ENCODE peak calls at places on chromosomes 13 and 19, in seven cellular contexts. One of them, this sample, is unnamed.

GRCh38 chr13:99863789-99864626 is 107.6 kb downstream of the ZIC5 start:
- DNase-seq in GM23248: no peak
- DNase-seq in neural progenitor cell: no peak
- DNase-seq in OCI-LY7: no peak
- DNase-seq in GM23338: no peak
- DNase-seq in HCT116: no peak
- DNase-seq in PC-3: no peak
- DNase-seq in this sample: no peak

GRCh38 chr19:2087621-2088100 is 8.5 kb downstream of the MOB3A start:
- DNase-seq in GM23248: no peak
- DNase-seq in neural progenitor cell: no peak
- DNase-seq in OCI-LY7: peak
- DNase-seq in GM23338: no peak
- DNase-seq in HCT116: no peak
- DNase-seq in PC-3: no peak
- DNase-seq in this sample: no peak

GRCh38 chr19:57103573-57104277 is 16.1 kb upstream of the USP29 start:
- DNase-seq in GM23248: peak
- DNase-seq in neural progenitor cell: peak
- DNase-seq in OCI-LY7: peak
- DNase-seq in GM23338: peak
- DNase-seq in HCT116: peak
- DNase-seq in PC-3: peak
- DNase-seq in this sample: peak

GRCh38 chr19:40341601-40342482 is 6.4 kb downstream of the C19orf47 start:
- DNase-seq in GM23248: peak
- DNase-seq in neural progenitor cell: no peak
- DNase-seq in OCI-LY7: no peak
- DNase-seq in GM23338: no peak
- DNase-seq in HCT116: no peak
- DNase-seq in PC-3: no peak
- DNase-seq in this sample: no peak

GRCh38 chr19:15934332-15935078 is at the start of gene CYP4F11:
- DNase-seq in GM23248: no peak
- DNase-seq in neural progenitor cell: no peak
- DNase-seq in OCI-LY7: peak
- DNase-seq in GM23338: no peak
- DNase-seq in HCT116: peak
- DNase-seq in PC-3: peak
- DNase-seq in this sample: no peak

GRCh38 chr19:35757231-35757748 is 461 bp upstream of the HSPB6 start:
- DNase-seq in GM23248: peak
- DNase-seq in neural progenitor cell: peak
- DNase-seq in OCI-LY7: no peak
- DNase-seq in GM23338: peak
- DNase-seq in HCT116: no peak
- DNase-seq in PC-3: peak
- DNase-seq in this sample: peak

GRCh38 chr13:109207618-109208017 is 578.2 kb downstream of the MYO16 start:
- DNase-seq in GM23248: no peak
- DNase-seq in neural progenitor cell: no peak
- DNase-seq in OCI-LY7: no peak
- DNase-seq in GM23338: no peak
- DNase-seq in HCT116: no peak
- DNase-seq in PC-3: no peak
- DNase-seq in this sample: no peak

GRCh38 chr19:13981021-13981420 is 25.1 kb downstream of the RFX1 start:
- DNase-seq in GM23248: no peak
- DNase-seq in neural progenitor cell: no peak
- DNase-seq in OCI-LY7: no peak
- DNase-seq in GM23338: no peak
- DNase-seq in HCT116: no peak
- DNase-seq in PC-3: no peak
- DNase-seq in this sample: no peak

GRCh38 chr13:53783466-53783865 is 754.9 kb downstream of the OLFM4 start:
- DNase-seq in GM23248: no peak
- DNase-seq in neural progenitor cell: no peak
- DNase-seq in OCI-LY7: no peak
- DNase-seq in GM23338: no peak
- DNase-seq in HCT116: no peak
- DNase-seq in PC-3: no peak
- DNase-seq in this sample: peak

GRCh38 chr19:37813340-37813739 is 34.0 kb upstream of the ZNF573 start:
- DNase-seq in GM23248: no peak
- DNase-seq in neural progenitor cell: no peak
- DNase-seq in OCI-LY7: no peak
- DNase-seq in GM23338: peak
- DNase-seq in HCT116: no peak
- DNase-seq in PC-3: no peak
- DNase-seq in this sample: no peak

GRCh38 chr19:2343289-2343982 is 15.0 kb downstream of the SPPL2B start:
- DNase-seq in GM23248: no peak
- DNase-seq in neural progenitor cell: no peak
- DNase-seq in OCI-LY7: no peak
- DNase-seq in GM23338: no peak
- DNase-seq in HCT116: no peak
- DNase-seq in PC-3: no peak
- DNase-seq in this sample: no peak

GRCh38 chr13:45316210-45316799 is 24.7 kb downstream of the TPT1 start:
- DNase-seq in GM23248: no peak
- DNase-seq in neural progenitor cell: no peak
- DNase-seq in OCI-LY7: no peak
- DNase-seq in GM23338: no peak
- DNase-seq in HCT116: no peak
- DNase-seq in PC-3: no peak
- DNase-seq in this sample: no peak

GRCh38 chr19:14944456-14944855 is 3.2 kb downstream of the OR7C2 start:
- DNase-seq in GM23248: no peak
- DNase-seq in neural progenitor cell: no peak
- DNase-seq in OCI-LY7: no peak
- DNase-seq in GM23338: no peak
- DNase-seq in HCT116: no peak
- DNase-seq in PC-3: no peak
- DNase-seq in this sample: no peak

GRCh38 chr13:72726721-72727416 is 560 bp downstream of the MZT1 start:
- DNase-seq in GM23248: peak
- DNase-seq in neural progenitor cell: peak
- DNase-seq in OCI-LY7: peak
- DNase-seq in GM23338: peak
- DNase-seq in HCT116: peak
- DNase-seq in PC-3: peak
- DNase-seq in this sample: peak

GRCh38 chr13:52377898-52378297 is 28.1 kb downstream of the THSD1 start:
- DNase-seq in GM23248: no peak
- DNase-seq in neural progenitor cell: no peak
- DNase-seq in OCI-LY7: no peak
- DNase-seq in GM23338: no peak
- DNase-seq in HCT116: no peak
- DNase-seq in PC-3: no peak
- DNase-seq in this sample: no peak

GRCh38 chr19:29271341-29271740 is 58.4 kb upstream of the UQCRFS1 start:
- DNase-seq in GM23248: no peak
- DNase-seq in neural progenitor cell: no peak
- DNase-seq in OCI-LY7: no peak
- DNase-seq in GM23338: no peak
- DNase-seq in HCT116: no peak
- DNase-seq in PC-3: no peak
- DNase-seq in this sample: no peak

GRCh38 chr19:17749912-17750317 is 1.4 kb upstream of the FCHO1 start:
- DNase-seq in GM23248: peak
- DNase-seq in neural progenitor cell: no peak
- DNase-seq in OCI-LY7: peak
- DNase-seq in GM23338: no peak
- DNase-seq in HCT116: no peak
- DNase-seq in PC-3: no peak
- DNase-seq in this sample: no peak

DNA sequence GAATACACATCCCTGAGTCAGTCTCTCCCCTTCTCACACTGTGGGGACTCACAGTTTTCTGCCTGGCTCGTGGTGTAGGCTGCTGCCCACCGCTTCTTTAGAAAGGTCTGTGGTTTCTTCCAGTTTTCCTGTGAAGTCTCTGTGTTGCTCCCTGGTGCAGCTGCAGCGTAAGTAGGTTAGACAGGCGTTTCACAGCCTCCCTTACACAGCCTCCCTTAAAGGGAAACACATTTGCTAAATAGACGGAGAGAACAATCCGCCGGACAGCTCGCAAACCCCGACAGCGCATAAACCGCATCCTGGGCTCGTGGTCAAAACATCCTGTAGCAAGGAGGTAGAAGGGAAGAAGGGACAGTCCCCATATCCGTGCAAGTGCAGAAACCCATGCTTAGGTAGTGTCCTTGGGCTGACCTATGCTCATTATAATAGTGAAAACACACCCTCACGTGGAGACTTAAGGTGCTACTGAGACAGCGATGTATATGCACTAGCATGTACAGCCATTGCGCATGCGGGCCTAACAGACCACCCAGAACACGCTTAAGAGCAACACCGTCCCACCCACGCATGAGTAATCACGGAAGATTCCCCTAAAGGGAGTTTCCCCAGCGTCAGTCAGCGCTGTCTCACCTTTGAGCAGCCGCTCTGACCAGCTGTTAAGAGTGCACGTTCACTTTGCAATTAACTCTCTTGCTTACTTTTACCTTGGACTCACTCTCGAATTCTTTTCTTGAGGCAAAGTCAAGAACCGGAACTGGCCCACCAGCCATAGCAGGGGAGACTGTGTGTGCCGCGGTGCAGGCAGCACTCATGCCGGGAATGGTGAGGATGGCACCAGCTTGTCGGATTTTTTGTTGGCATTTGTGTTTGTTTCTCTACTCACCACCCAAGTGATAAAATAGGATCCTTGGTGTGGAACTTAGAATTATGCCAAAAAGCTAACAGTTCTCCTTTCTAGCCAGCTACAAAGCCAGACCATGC is 16.6 kb downstream of the SIGLEC8 start:
- DNase-seq in GM23248: no peak
- DNase-seq in neural progenitor cell: no peak
- DNase-seq in OCI-LY7: peak
- DNase-seq in GM23338: no peak
- DNase-seq in HCT116: no peak
- DNase-seq in PC-3: peak
- DNase-seq in this sample: no peak
- H3K4me3 ChIP-seq in GM23248: no peak
- H3K4me3 ChIP-seq in neural progenitor cell: no peak
- H3K4me3 ChIP-seq in OCI-LY7: peak
- H3K4me3 ChIP-seq in GM23338: no peak
- H3K4me3 ChIP-seq in HCT116: peak
- H3K4me3 ChIP-seq in PC-3: peak
- H3K4me3 ChIP-seq in this sample: no peak

GRCh38 chr19:3501780-3502179 is 1.3 kb upstream of the DOHH start:
- DNase-seq in GM23248: no peak
- DNase-seq in neural progenitor cell: no peak
- DNase-seq in OCI-LY7: no peak
- DNase-seq in GM23338: no peak
- DNase-seq in HCT116: no peak
- DNase-seq in PC-3: no peak
- DNase-seq in this sample: no peak
- TF ChIP-seq EZH2phosphoT487 in GM23248: no peak
- TF ChIP-seq EZH2phosphoT487 in neural progenitor cell: no peak
- TF ChIP-seq EZH2phosphoT487 in OCI-LY7: no peak
- TF ChIP-seq EZH2phosphoT487 in GM23338: no peak
- TF ChIP-seq EZH2phosphoT487 in HCT116: no peak
- TF ChIP-seq EZH2phosphoT487 in PC-3: no peak
- TF ChIP-seq EZH2phosphoT487 in this sample: no peak

DNA sequence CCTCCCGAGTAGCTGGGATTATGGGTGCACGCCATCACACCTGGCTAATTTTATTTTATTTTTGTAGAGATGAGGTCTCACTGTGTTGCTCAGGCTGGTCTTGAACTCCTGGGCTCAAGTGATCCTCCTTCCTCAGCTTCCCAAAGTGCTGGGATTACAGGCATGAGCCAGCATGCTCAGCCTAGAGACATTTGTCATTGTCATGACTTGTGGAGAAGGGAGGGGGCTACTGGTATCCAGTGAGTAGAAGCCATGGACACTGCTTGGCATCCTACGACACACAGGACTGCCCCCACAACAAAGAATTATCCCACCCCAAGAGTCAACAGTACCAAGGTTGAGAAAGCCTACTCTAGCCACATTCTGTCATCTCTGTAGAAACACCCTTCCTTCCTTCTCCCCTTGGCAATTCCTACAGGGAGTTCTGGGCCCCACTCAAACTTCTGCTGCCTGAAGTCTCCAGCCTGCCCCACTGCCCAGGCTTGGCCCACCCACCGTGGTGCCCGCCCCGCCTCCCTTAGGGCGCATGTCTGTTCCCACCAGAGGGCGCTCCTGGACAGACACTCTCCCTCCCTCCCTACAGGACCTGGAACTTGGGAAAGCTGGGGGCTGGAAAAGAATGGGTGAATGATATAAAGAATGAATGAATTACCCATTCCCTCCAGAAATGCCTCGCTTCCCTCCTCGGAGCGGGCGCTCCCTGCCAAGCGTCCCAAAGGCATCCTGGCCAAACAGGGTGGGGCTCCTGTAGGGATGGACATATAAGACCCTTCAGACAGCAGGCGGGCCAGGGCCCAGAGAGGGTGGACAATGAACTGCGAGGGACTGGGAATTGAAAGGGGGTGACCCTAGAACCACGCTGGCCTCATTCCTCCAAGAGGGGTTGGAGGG is 5.5 kb upstream of the EMP3 start:
- DNase-seq in GM23248: peak
- DNase-seq in neural progenitor cell: peak
- DNase-seq in OCI-LY7: peak
- DNase-seq in GM23338: peak
- DNase-seq in HCT116: peak
- DNase-seq in PC-3: peak
- DNase-seq in this sample: peak
- H3K4me3 ChIP-seq in GM23248: no peak
- H3K4me3 ChIP-seq in neural progenitor cell: no peak
- H3K4me3 ChIP-seq in OCI-LY7: peak
- H3K4me3 ChIP-seq in GM23338: peak
- H3K4me3 ChIP-seq in HCT116: peak
- H3K4me3 ChIP-seq in PC-3: no peak
- H3K4me3 ChIP-seq in this sample: no peak

GRCh38 chr19:55147408-55148251 is 1.4 kb downstream of the TNNT1 start:
- DNase-seq in GM23248: no peak
- DNase-seq in neural progenitor cell: peak
- DNase-seq in OCI-LY7: no peak
- DNase-seq in GM23338: peak
- DNase-seq in HCT116: no peak
- DNase-seq in PC-3: peak
- DNase-seq in this sample: no peak

GRCh38 chr19:55145241-55145640 is 3.8 kb downstream of the TNNT1 start:
- DNase-seq in GM23248: no peak
- DNase-seq in neural progenitor cell: no peak
- DNase-seq in OCI-LY7: no peak
- DNase-seq in GM23338: no peak
- DNase-seq in HCT116: no peak
- DNase-seq in PC-3: no peak
- DNase-seq in this sample: no peak

GRCh38 chr19:55146648-55147218 is 2.3 kb downstream of the TNNT1 start:
- DNase-seq in GM23248: peak
- DNase-seq in neural progenitor cell: peak
- DNase-seq in OCI-LY7: peak
- DNase-seq in GM23338: peak
- DNase-seq in HCT116: peak
- DNase-seq in PC-3: peak
- DNase-seq in this sample: peak

GRCh38 chr19:55149078-55150003 is at the start of gene TNNT1:
- DNase-seq in GM23248: peak
- DNase-seq in neural progenitor cell: peak
- DNase-seq in OCI-LY7: no peak
- DNase-seq in GM23338: peak
- DNase-seq in HCT116: no peak
- DNase-seq in PC-3: peak
- DNase-seq in this sample: peak

GRCh38 chr19:55146078-55146647 is 2.8 kb downstream of the TNNT1 start:
- DNase-seq in GM23248: peak
- DNase-seq in neural progenitor cell: peak
- DNase-seq in OCI-LY7: peak
- DNase-seq in GM23338: peak
- DNase-seq in HCT116: peak
- DNase-seq in PC-3: peak
- DNase-seq in this sample: no peak
- TF ChIP-seq EZH2phosphoT487 in GM23248: no peak
- TF ChIP-seq EZH2phosphoT487 in neural progenitor cell: no peak
- TF ChIP-seq EZH2phosphoT487 in OCI-LY7: no peak
- TF ChIP-seq EZH2phosphoT487 in GM23338: no peak
- TF ChIP-seq EZH2phosphoT487 in HCT116: no peak
- TF ChIP-seq EZH2phosphoT487 in PC-3: no peak
- TF ChIP-seq EZH2phosphoT487 in this sample: peak